ENCODE peak calls at places on chromosomes 11 and 22, in four cellular contexts. One of them, this sample, is unnamed.
A peak's percentile ranks its signal among the peaks of the same experiment; 100 is the strongest.

GRCh38 chr11:10376061-10376460 is 71.2 kb downstream of the ADM start:
- DNase-seq in GM23338: no peak
- DNase-seq in naive B cell: no peak
- DNase-seq in epithelial cell of proximal tubule: no peak
- DNase-seq in this sample: no peak

GRCh38 chr11:68727783-68728182 is 23.5 kb downstream of the TESMIN start:
- DNase-seq in GM23338: no peak
- DNase-seq in naive B cell: no peak
- DNase-seq in epithelial cell of proximal tubule: no peak
- DNase-seq in this sample: peak; percentile 9

GRCh38 chr11:134393638-134394037 is 18.4 kb downstream of the B3GAT1 start:
- DNase-seq in GM23338: peak; percentile 62
- DNase-seq in naive B cell: no peak
- DNase-seq in epithelial cell of proximal tubule: no peak
- DNase-seq in this sample: no peak

GRCh38 chr22:20033045-20033706 is 12.3 kb downstream of the TANGO2 start:
- DNase-seq in GM23338: no peak
- DNase-seq in naive B cell: no peak
- DNase-seq in epithelial cell of proximal tubule: no peak
- DNase-seq in this sample: no peak

GRCh38 chr11:38582151-38582550 is 1984.1 kb upstream of the RAG2 start:
- DNase-seq in GM23338: no peak
- DNase-seq in naive B cell: no peak
- DNase-seq in epithelial cell of proximal tubule: no peak
- DNase-seq in this sample: no peak

GRCh38 chr11:117703209-117703608 is 93.8 kb downstream of the DSCAML1 start:
- DNase-seq in GM23338: no peak
- DNase-seq in naive B cell: no peak
- DNase-seq in epithelial cell of proximal tubule: no peak
- DNase-seq in this sample: no peak

GRCh38 chr11:120259241-120259640 is 19.3 kb downstream of the POU2F3 start:
- DNase-seq in GM23338: no peak
- DNase-seq in naive B cell: no peak
- DNase-seq in epithelial cell of proximal tubule: no peak
- DNase-seq in this sample: no peak

GRCh38 chr11:45830596-45830995 is 16.7 kb upstream of the CRY2 start:
- DNase-seq in GM23338: no peak
- DNase-seq in naive B cell: no peak
- DNase-seq in epithelial cell of proximal tubule: no peak
- DNase-seq in this sample: no peak

GRCh38 chr11:88604255-88604654 is 266.7 kb upstream of the CTSC start:
- DNase-seq in GM23338: no peak
- DNase-seq in naive B cell: no peak
- DNase-seq in epithelial cell of proximal tubule: no peak
- DNase-seq in this sample: peak; percentile 2

GRCh38 chr11:17772704-17773600 is 38.4 kb downstream of the KCNC1 start:
- DNase-seq in GM23338: no peak
- DNase-seq in naive B cell: no peak
- DNase-seq in epithelial cell of proximal tubule: no peak
- DNase-seq in this sample: no peak

GRCh38 chr11:19652976-19653375 is 59.7 kb upstream of the NAV2 start:
- DNase-seq in GM23338: no peak
- DNase-seq in naive B cell: no peak
- DNase-seq in epithelial cell of proximal tubule: no peak
- DNase-seq in this sample: no peak

GRCh38 chr11:109071712-109072524 is 350.1 kb upstream of the C11orf87 start:
- DNase-seq in GM23338: no peak
- DNase-seq in naive B cell: no peak
- DNase-seq in epithelial cell of proximal tubule: no peak
- DNase-seq in this sample: peak; percentile 79

GRCh38 chr11:73760066-73760679 is 701 bp downstream of the RAB6A start:
- DNase-seq in GM23338: peak; percentile 61
- DNase-seq in naive B cell: no peak
- DNase-seq in epithelial cell of proximal tubule: no peak
- DNase-seq in this sample: no peak

This sample was measured in epithelial cell of esophagus.